ENCODE peak calls at places on chromosomes 13 and 19, in six cellular contexts. C, D, H, K, Z and M are unnamed samples. For H3K4me1, the result is how much of the 10 kb centered on the place peaks cover.

GRCh38 chr13:93145199-93145598 is 81.4 kb upstream of the GPC6 start:
- DNase-seq in C (no peak), D (no peak), H (no peak), K (no peak), Z (no peak), M (no peak)

GRCh38 chr13:98445340-98446233 is 131.3 kb downstream of the STK24 start:
- DNase-seq in C (peak), D (peak), H (peak), K (peak), Z (peak), M (peak)

GRCh38 chr13:111911754-111912452 is 155.0 kb upstream of the SOX1 start:
- DNase-seq in C (no peak), D (peak), H (no peak), K (no peak), Z (no peak), M (no peak)

GRCh38 chr19:44260343-44260681 is 626 bp downstream of the ZNF233 start:
- DNase-seq in C (no peak), D (no peak), H (no peak), K (no peak), Z (no peak), M (no peak)

GRCh38 chr19:48635263-48635965 is 1.8 kb downstream of the DBP start:
- DNase-seq in C (no peak), D (peak), H (peak), K (peak), Z (peak), M (peak)

GRCh38 chr13:95498886-95499285 is 53.6 kb upstream of the CLDN10 start:
- DNase-seq in C (peak), D (no peak), H (no peak), K (no peak), Z (no peak), M (no peak)

GRCh38 chr19:5293607-5294089 is 47.0 kb downstream of the PTPRS start:
- DNase-seq in C (peak), D (no peak), H (no peak), K (peak), Z (no peak), M (peak)

GRCh38 chr13:108269601-108270328 is at the start of gene TNFSF13B:
- DNase-seq in C (peak), D (no peak), H (no peak), K (no peak), Z (peak), M (peak)

GRCh38 chr13:97238432-97238831 is 16.3 kb downstream of the MBNL2 start:
- DNase-seq in C (no peak), D (no peak), H (no peak), K (no peak), Z (no peak), M (peak)

GRCh38 chr13:22134261-22134660 is 463.4 kb downstream of the FGF9 start:
- DNase-seq in C (no peak), D (no peak), H (no peak), K (no peak), Z (no peak), M (no peak)

GRCh38 chr13:53250272-53250875 is 221.8 kb downstream of the OLFM4 start:
- DNase-seq in C (peak), D (no peak), H (no peak), K (peak), Z (peak), M (no peak)

GRCh38 chr19:1394252-1395193 is 6.8 kb downstream of the GAMT start:
- DNase-seq in C (no peak), D (no peak), H (no peak), K (no peak), Z (no peak), M (no peak)

GRCh38 chr19:19259741-19260140 is 13.4 kb downstream of the TM6SF2 start:
- DNase-seq in C (peak), D (no peak), H (no peak), K (no peak), Z (no peak), M (no peak)

GRCh38 chr19:34366670-34367423 is 1.9 kb downstream of the GPI start:
- DNase-seq in C (peak), D (no peak), H (no peak), K (no peak), Z (no peak), M (peak)
- H3K4me3 ChIP-seq in C (peak), D (no peak), H (peak), K (no peak), Z (peak), M (peak)

DNA sequence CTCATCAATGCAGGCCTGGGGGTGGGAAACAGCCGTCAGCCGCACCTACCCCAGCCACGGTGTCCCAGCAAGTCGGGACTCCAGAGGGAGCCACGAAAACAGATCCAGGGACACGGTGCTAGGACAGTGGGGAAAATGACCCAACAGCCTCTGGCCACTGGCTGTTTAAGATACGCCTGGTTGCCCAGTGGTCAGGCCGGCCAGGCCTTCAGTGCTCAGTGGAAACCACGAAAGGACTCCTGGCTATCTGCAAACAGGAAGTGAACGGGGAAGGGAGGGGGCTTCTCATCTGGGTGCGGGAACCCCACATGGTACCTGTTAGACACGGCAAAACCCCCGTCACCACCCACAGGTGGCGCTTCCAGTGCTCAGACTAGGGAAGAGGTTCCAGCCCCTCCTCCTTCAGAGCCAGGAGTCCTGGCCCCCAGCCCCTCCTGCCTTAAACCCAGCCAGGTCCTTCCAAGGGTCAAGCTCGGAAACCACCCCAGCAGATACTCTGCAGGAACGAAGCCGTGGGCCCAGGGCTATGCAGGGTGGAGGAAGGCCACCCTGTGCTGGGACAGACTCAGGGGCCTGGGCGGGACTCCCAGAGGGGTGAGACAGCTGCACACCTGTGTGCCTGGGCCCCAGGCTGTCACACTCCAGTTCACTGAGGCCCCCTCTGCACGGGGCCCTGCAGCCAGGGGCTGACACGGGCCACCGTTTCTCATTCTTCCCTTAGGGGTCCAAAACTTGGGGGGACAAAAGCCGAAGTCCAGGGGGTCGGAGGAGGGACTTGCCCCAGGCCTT is 4.5 kb downstream of the PPP1R12C start:
- DNase-seq in C (no peak), D (no peak), H (no peak), K (no peak), Z (no peak), M (peak)
- H3K4me1 ChIP-seq in C (under half), D (under half), H (under half), K (under half), Z (under half), M (under half)

GRCh38 chr19:3049089-3049488 is 13.2 kb downstream of the TLE5 start:
- DNase-seq in C (no peak), D (no peak), H (no peak), K (no peak), Z (no peak), M (no peak)

GRCh38 chr19:3047307-3048189 is 14.7 kb downstream of the TLE5 start:
- DNase-seq in C (peak), D (peak), H (peak), K (peak), Z (peak), M (peak)

GRCh38 chr19:3046621-3047306 is 15.5 kb downstream of the TLE5 start:
- DNase-seq in C (no peak), D (no peak), H (no peak), K (peak), Z (peak), M (peak)

GRCh38 chr19:3045885-3046603 is 16.3 kb downstream of the TLE5 start:
- DNase-seq in C (no peak), D (no peak), H (no peak), K (no peak), Z (no peak), M (peak)

DNA sequence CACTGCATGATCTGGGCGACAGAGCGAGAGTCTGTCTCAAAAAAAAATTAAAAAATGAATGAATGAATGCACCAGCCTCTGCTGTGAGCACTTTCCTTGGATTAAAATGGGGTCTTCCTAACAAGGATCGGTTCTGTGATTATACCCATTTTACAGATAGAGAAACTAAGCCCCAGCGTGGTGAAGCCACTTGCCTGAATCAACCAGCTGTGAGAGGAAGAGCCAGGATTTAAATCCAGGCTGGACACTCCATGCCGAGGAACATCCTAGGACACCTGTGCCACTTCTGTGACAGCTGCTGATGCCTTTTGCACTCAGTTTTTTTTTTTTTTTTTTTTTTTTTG is 14.1 kb downstream of the TLE5 start:
- DNase-seq in C (no peak), D (no peak), H (no peak), K (no peak), Z (no peak), M (no peak)
- H3K4me3 ChIP-seq in C (no peak), D (no peak), H (peak), K (no peak), Z (peak), M (no peak)

GRCh38 chr13:36712290-36712689 is 38.5 kb downstream of the SERTM1 start:
- DNase-seq in C (peak), D (no peak), H (no peak), K (no peak), Z (no peak), M (no peak)
- H3K4me1 ChIP-seq in C (under half), D (under half), H (under half), K (under half), Z (under half), M (under half)

GRCh38 chr13:82791035-82791434 is 1091.2 kb downstream of the SLITRK1 start:
- DNase-seq in C (no peak), D (no peak), H (no peak), K (no peak), Z (no peak), M (no peak)
- H3K4me3 ChIP-seq in C (no peak), D (no peak), H (no peak), K (no peak), Z (no peak), M (no peak)

DNA sequence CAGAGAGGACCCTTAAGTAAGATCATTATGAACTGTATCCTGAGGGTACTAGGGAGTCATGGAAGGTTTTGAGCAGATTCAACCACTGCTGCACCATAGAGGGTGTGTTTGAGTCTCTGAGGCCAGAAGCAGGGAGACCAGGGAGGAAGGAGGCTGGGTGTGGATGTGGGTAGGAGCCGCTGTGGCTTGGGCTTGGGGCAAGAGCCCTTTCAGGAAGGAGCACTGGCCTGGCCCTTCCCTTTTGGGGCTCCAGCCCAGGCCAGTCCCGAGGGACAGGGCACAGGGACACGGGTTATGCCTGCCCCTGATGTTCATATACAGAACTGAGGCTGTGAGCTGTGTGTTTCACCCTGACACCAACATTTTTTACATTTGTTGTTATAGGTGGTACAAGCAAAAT is 7.2 kb downstream of the CIC start:
- DNase-seq in C (no peak), D (no peak), H (no peak), K (no peak), Z (peak), M (peak)
- H3K4me1 ChIP-seq in C (under half), D (under half), H (half or more), K (under half), Z (half or more), M (under half)

GRCh38 chr13:31485183-31485582 is 254.1 kb upstream of the RXFP2 start:
- DNase-seq in C (no peak), D (no peak), H (no peak), K (no peak), Z (no peak), M (no peak)

DNA sequence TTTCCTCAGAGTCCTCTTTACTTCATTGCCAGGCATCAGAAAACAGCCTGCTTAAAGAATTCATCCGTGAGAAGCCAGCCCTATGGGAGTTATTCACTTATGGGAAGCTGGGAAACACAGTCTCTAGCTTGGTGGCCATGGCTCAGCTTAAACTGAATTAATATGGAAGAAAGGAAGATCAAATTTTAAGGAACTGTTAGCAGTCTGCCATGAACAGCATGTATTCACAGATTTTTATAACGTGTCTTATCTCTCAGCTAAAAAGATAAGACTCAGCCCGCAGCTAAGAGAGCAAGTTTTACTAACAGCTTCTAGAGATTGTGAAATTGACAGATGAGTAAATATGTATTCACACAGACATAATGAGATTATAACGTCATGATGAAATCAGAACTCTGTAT is 253.7 kb upstream of the RXFP2 start:
- DNase-seq in C (peak), D (no peak), H (no peak), K (no peak), Z (no peak), M (no peak)
- H3K4me3 ChIP-seq in C (no peak), D (no peak), H (no peak), K (no peak), Z (no peak), M (no peak)

DNA sequence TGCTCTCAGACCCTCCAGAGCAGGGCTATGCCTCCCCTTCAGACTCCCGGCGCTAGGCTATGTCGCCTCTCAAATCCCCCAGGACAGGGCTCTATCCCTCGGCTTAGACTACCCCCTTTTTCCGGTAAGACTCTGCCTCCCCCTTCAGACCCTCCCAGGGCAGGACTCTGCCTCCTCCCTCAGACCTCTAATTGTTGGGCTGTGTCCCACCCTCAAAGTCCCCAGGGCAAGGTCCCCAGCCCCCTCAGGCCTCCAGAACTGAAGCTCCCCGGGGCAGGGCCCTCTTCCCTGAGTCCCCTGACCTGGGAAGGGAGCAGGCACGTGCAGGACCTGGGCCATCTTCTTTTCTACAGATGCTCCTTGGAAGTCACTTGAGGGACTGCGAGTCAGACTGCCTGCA is 3.2 kb downstream of the KANK2 start:
- DNase-seq in C (no peak), D (no peak), H (no peak), K (no peak), Z (no peak), M (no peak)
- H3K4me1 ChIP-seq in C (under half), D (under half), H (under half), K (under half), Z (half or more), M (under half)